ENCODE peak calls at places on chromosomes 16 and 17, in five cellular contexts. One of them, this sample, is unnamed.

GRCh38 chr16:1940273-1941161 is 2.5 kb downstream of the MSRB1 start:
- DNase-seq in esophagus squamous epithelium: no peak
- DNase-seq in activated T-cell treated with anti-CD3 and anti-CD28 coated beads, Interleukin-2, amount 50 U/mL, for 24 hours: no peak
- DNase-seq in transverse colon: peak; percentile 47
- DNase-seq in right lobe of liver: peak; percentile 90
- DNase-seq in this sample: no peak

GRCh38 chr16:16033208-16033717 is 83.8 kb downstream of the ABCC1 start:
- DNase-seq in esophagus squamous epithelium: no peak
- DNase-seq in activated T-cell treated with anti-CD3 and anti-CD28 coated beads, Interleukin-2, amount 50 U/mL, for 24 hours: peak; percentile 33
- DNase-seq in transverse colon: no peak
- DNase-seq in right lobe of liver: no peak
- DNase-seq in this sample: no peak

GRCh38 chr17:82822281-82822680 is 17.5 kb downstream of the ZNF750 start:
- DNase-seq in esophagus squamous epithelium: no peak
- DNase-seq in activated T-cell treated with anti-CD3 and anti-CD28 coated beads, Interleukin-2, amount 50 U/mL, for 24 hours: no peak
- DNase-seq in transverse colon: no peak
- DNase-seq in right lobe of liver: no peak
- DNase-seq in this sample: no peak

GRCh38 chr17:29982991-29983390 is 41.6 kb downstream of the EFCAB5 start:
- DNase-seq in esophagus squamous epithelium: no peak
- DNase-seq in activated T-cell treated with anti-CD3 and anti-CD28 coated beads, Interleukin-2, amount 50 U/mL, for 24 hours: no peak
- DNase-seq in transverse colon: no peak
- DNase-seq in right lobe of liver: no peak
- DNase-seq in this sample: no peak

GRCh38 chr16:19751478-19751877 is 33.4 kb downstream of the IQCK start:
- DNase-seq in esophagus squamous epithelium: no peak
- DNase-seq in activated T-cell treated with anti-CD3 and anti-CD28 coated beads, Interleukin-2, amount 50 U/mL, for 24 hours: no peak
- DNase-seq in transverse colon: no peak
- DNase-seq in right lobe of liver: no peak
- DNase-seq in this sample: no peak

GRCh38 chr17:43155666-43156065 is 15.3 kb upstream of the NBR1 start:
- DNase-seq in esophagus squamous epithelium: no peak
- DNase-seq in activated T-cell treated with anti-CD3 and anti-CD28 coated beads, Interleukin-2, amount 50 U/mL, for 24 hours: no peak
- DNase-seq in transverse colon: no peak
- DNase-seq in right lobe of liver: no peak
- DNase-seq in this sample: no peak

GRCh38 chr17:56203430-56203829 is 50.2 kb downstream of the ANKFN1 start:
- DNase-seq in esophagus squamous epithelium: no peak
- DNase-seq in activated T-cell treated with anti-CD3 and anti-CD28 coated beads, Interleukin-2, amount 50 U/mL, for 24 hours: no peak
- DNase-seq in transverse colon: no peak
- DNase-seq in right lobe of liver: no peak
- DNase-seq in this sample: no peak

GRCh38 chr16:3012828-3013420 is at the start of gene CLDN9:
- DNase-seq in esophagus squamous epithelium: no peak
- DNase-seq in activated T-cell treated with anti-CD3 and anti-CD28 coated beads, Interleukin-2, amount 50 U/mL, for 24 hours: no peak
- DNase-seq in transverse colon: peak; percentile 63
- DNase-seq in right lobe of liver: no peak
- DNase-seq in this sample: no peak

GRCh38 chr16:24539850-24540484 is 601 bp downstream of the RBBP6 start:
- DNase-seq in esophagus squamous epithelium: no peak
- DNase-seq in activated T-cell treated with anti-CD3 and anti-CD28 coated beads, Interleukin-2, amount 50 U/mL, for 24 hours: no peak
- DNase-seq in transverse colon: peak; percentile 69
- DNase-seq in right lobe of liver: peak; percentile 70
- DNase-seq in this sample: no peak

GRCh38 chr16:89904606-89905510 is 13.8 kb upstream of the MC1R start:
- DNase-seq in esophagus squamous epithelium: no peak
- DNase-seq in activated T-cell treated with anti-CD3 and anti-CD28 coated beads, Interleukin-2, amount 50 U/mL, for 24 hours: no peak
- DNase-seq in transverse colon: no peak
- DNase-seq in right lobe of liver: peak; percentile 44
- DNase-seq in this sample: no peak

GRCh38 chr17:57305918-57306317 is 49.6 kb downstream of the MSI2 start:
- DNase-seq in esophagus squamous epithelium: no peak
- DNase-seq in activated T-cell treated with anti-CD3 and anti-CD28 coated beads, Interleukin-2, amount 50 U/mL, for 24 hours: no peak
- DNase-seq in transverse colon: no peak
- DNase-seq in right lobe of liver: no peak
- DNase-seq in this sample: no peak

GRCh38 chr16:35752773-35753558 is 2293.6 kb downstream of the TP53TG3F start:
- DNase-seq in esophagus squamous epithelium: no peak
- DNase-seq in activated T-cell treated with anti-CD3 and anti-CD28 coated beads, Interleukin-2, amount 50 U/mL, for 24 hours: no peak
- DNase-seq in transverse colon: no peak
- DNase-seq in right lobe of liver: no peak
- DNase-seq in this sample: peak; percentile 76

GRCh38 chr16:88194397-88195020 is 188.2 kb upstream of the ZNF469 start:
- DNase-seq in esophagus squamous epithelium: no peak
- DNase-seq in activated T-cell treated with anti-CD3 and anti-CD28 coated beads, Interleukin-2, amount 50 U/mL, for 24 hours: no peak
- DNase-seq in transverse colon: peak; percentile 36
- DNase-seq in right lobe of liver: no peak
- DNase-seq in this sample: no peak